ENCODE peak calls at places on chromosome 6, in seven cellular contexts. X, L, C, N, J, K and Y are unnamed samples.

GRCh38 chr6:35082733-35083403 is 58.3 kb downstream of the TCP11 start:
- DNase-seq in X (no peak), L (no peak), C (no peak), N (no peak), J (no peak), K (no peak), Y (no peak)

GRCh38 chr6:48845219-48845618 is 617.8 kb downstream of the MMUT start:
- DNase-seq in X (no peak), L (no peak), C (no peak), N (no peak), J (no peak), K (no peak), Y (no peak)

GRCh38 chr6:131744432-131744831 is 33.6 kb upstream of the CTAGE9 start:
- DNase-seq in X (no peak), L (no peak), C (no peak), N (no peak), J (no peak), K (no peak), Y (no peak)

GRCh38 chr6:35016417-35017221 is 124.5 kb downstream of the TCP11 start:
- DNase-seq in X (no peak), L (no peak), C (no peak), N (peak; percentile 49), J (no peak), K (peak; percentile 18), Y (no peak)

GRCh38 chr6:129140571-129140970 is 257.6 kb downstream of the LAMA2 start:
- DNase-seq in X (no peak), L (no peak), C (no peak), N (no peak), J (no peak), K (no peak), Y (no peak)

GRCh38 chr6:108587258-108588059 is 26.7 kb downstream of the FOXO3 start:
- DNase-seq in X (no peak), L (no peak), C (no peak), N (no peak), J (no peak), K (peak; percentile 48), Y (peak; percentile 80)

GRCh38 chr6:167549187-167549586 is 224.3 kb downstream of the TTLL2 start:
- DNase-seq in X (no peak), L (no peak), C (no peak), N (no peak), J (no peak), K (no peak), Y (no peak)

GRCh38 chr6:52839124-52840055 is 1.2 kb downstream of the GSTA5 start:
- DNase-seq in X (peak; percentile 31), L (peak; percentile 63), C (peak; percentile 8), N (peak; percentile 59), J (no peak), K (peak; percentile 86), Y (peak; percentile 78)

GRCh38 chr6:136235233-136235564 is 14.9 kb downstream of the MTFR2 start:
- DNase-seq in X (no peak), L (no peak), C (no peak), N (no peak), J (no peak), K (no peak), Y (peak; percentile 46)

GRCh38 chr6:53702316-53702715 is 36.8 kb upstream of the KLHL31 start:
- DNase-seq in X (no peak), L (no peak), C (no peak), N (no peak), J (no peak), K (no peak), Y (no peak)

GRCh38 chr6:27669798-27670301 is 196.9 kb upstream of the ZNF184 start:
- DNase-seq in X (no peak), L (no peak), C (no peak), N (no peak), J (no peak), K (no peak), Y (no peak)

GRCh38 chr6:110400208-110400607 is 15.2 kb downstream of the DDO start:
- DNase-seq in X (no peak), L (no peak), C (no peak), N (no peak), J (no peak), K (no peak), Y (no peak)

GRCh38 chr6:138219901-138220300 is 1.6 kb upstream of the PBOV1 start:
- DNase-seq in X (no peak), L (no peak), C (no peak), N (no peak), J (no peak), K (no peak), Y (no peak)

GRCh38 chr6:10582774-10583508 is 61.8 kb downstream of the GCNT2 start:
- DNase-seq in X (no peak), L (no peak), C (peak; percentile 99), N (no peak), J (no peak), K (no peak), Y (no peak)

GRCh38 chr6:41719796-41720620 is 15.4 kb downstream of the TFEB start:
- DNase-seq in X (no peak), L (no peak), C (no peak), N (no peak), J (peak; percentile 85), K (no peak), Y (no peak)

GRCh38 chr6:35718911-35719381 is 17.9 kb upstream of the ARMC12 start:
- DNase-seq in X (no peak), L (no peak), C (no peak), N (no peak), J (no peak), K (no peak), Y (no peak)

GRCh38 chr6:4128748-4129147 is 6.6 kb downstream of the ECI2 start:
- DNase-seq in X (no peak), L (no peak), C (no peak), N (no peak), J (no peak), K (peak; percentile 86), Y (no peak)

GRCh38 chr6:329888-330691 is 37.8 kb downstream of the DUSP22 start:
- DNase-seq in X (no peak), L (no peak), C (no peak), N (no peak), J (no peak), K (no peak), Y (peak; percentile 37)

GRCh38 chr6:166618866-166619761 is 7.9 kb downstream of the RPS6KA2 start:
- DNase-seq in X (no peak), L (no peak), C (no peak), N (no peak), J (no peak), K (peak; percentile 76), Y (no peak)